ENCODE peak calls at places on chromosomes 5 and 9, in six cellular contexts. One of them, this sample, is unnamed.

GRCh38 chr5:163165277-163165676 is 272.1 kb upstream of the CCNG1 start:
- DNase-seq in AG04450: no peak
- DNase-seq in endodermal cell: no peak
- DNase-seq in coronary artery: no peak
- DNase-seq in dorsolateral prefrontal cortex: no peak
- DNase-seq in naive thymus-derived CD4-positive, alpha-beta T cell: no peak
- DNase-seq in this sample: peak; percentile 7

GRCh38 chr5:75837258-75837841 is 120.1 kb upstream of the POC5 start:
- DNase-seq in AG04450: no peak
- DNase-seq in endodermal cell: no peak
- DNase-seq in coronary artery: no peak
- DNase-seq in dorsolateral prefrontal cortex: no peak
- DNase-seq in naive thymus-derived CD4-positive, alpha-beta T cell: no peak
- DNase-seq in this sample: no peak

GRCh38 chr9:97425336-97425991 is 13.6 kb downstream of the TDRD7 start:
- DNase-seq in AG04450: no peak
- DNase-seq in endodermal cell: no peak
- DNase-seq in coronary artery: no peak
- DNase-seq in dorsolateral prefrontal cortex: no peak
- DNase-seq in naive thymus-derived CD4-positive, alpha-beta T cell: no peak
- DNase-seq in this sample: no peak

GRCh38 chr9:134358968-134359319 is 32.7 kb downstream of the RXRA start:
- DNase-seq in AG04450: no peak
- DNase-seq in endodermal cell: no peak
- DNase-seq in coronary artery: no peak
- DNase-seq in dorsolateral prefrontal cortex: no peak
- DNase-seq in naive thymus-derived CD4-positive, alpha-beta T cell: no peak
- DNase-seq in this sample: no peak

GRCh38 chr9:79220246-79220645 is 351.5 kb upstream of the TLE4 start:
- DNase-seq in AG04450: no peak
- DNase-seq in endodermal cell: no peak
- DNase-seq in coronary artery: no peak
- DNase-seq in dorsolateral prefrontal cortex: no peak
- DNase-seq in naive thymus-derived CD4-positive, alpha-beta T cell: no peak
- DNase-seq in this sample: no peak

GRCh38 chr9:122206118-122207046 is 22.4 kb downstream of the LHX6 start:
- DNase-seq in AG04450: peak; percentile 37
- DNase-seq in endodermal cell: no peak
- DNase-seq in coronary artery: no peak
- DNase-seq in dorsolateral prefrontal cortex: no peak
- DNase-seq in naive thymus-derived CD4-positive, alpha-beta T cell: no peak
- DNase-seq in this sample: no peak

GRCh38 chr5:54178991-54179390 is 131.4 kb downstream of the ARL15 start:
- DNase-seq in AG04450: no peak
- DNase-seq in endodermal cell: no peak
- DNase-seq in coronary artery: no peak
- DNase-seq in dorsolateral prefrontal cortex: no peak
- DNase-seq in naive thymus-derived CD4-positive, alpha-beta T cell: no peak
- DNase-seq in this sample: no peak

GRCh38 chr9:24765025-24765756 is 219.5 kb upstream of the IZUMO3 start:
- DNase-seq in AG04450: no peak
- DNase-seq in endodermal cell: no peak
- DNase-seq in coronary artery: no peak
- DNase-seq in dorsolateral prefrontal cortex: no peak
- DNase-seq in naive thymus-derived CD4-positive, alpha-beta T cell: no peak
- DNase-seq in this sample: no peak

GRCh38 chr9:101354143-101354764 is 30.6 kb downstream of the BAAT start:
- DNase-seq in AG04450: no peak
- DNase-seq in endodermal cell: no peak
- DNase-seq in coronary artery: no peak
- DNase-seq in dorsolateral prefrontal cortex: no peak
- DNase-seq in naive thymus-derived CD4-positive, alpha-beta T cell: no peak
- DNase-seq in this sample: no peak

GRCh38 chr9:130541533-130541932 is 37.8 kb upstream of the FUBP3 start:
- DNase-seq in AG04450: no peak
- DNase-seq in endodermal cell: no peak
- DNase-seq in coronary artery: no peak
- DNase-seq in dorsolateral prefrontal cortex: no peak
- DNase-seq in naive thymus-derived CD4-positive, alpha-beta T cell: no peak
- DNase-seq in this sample: no peak

GRCh38 chr9:4228606-4229005 is 71.3 kb downstream of the GLIS3 start:
- DNase-seq in AG04450: no peak
- DNase-seq in endodermal cell: no peak
- DNase-seq in coronary artery: no peak
- DNase-seq in dorsolateral prefrontal cortex: no peak
- DNase-seq in naive thymus-derived CD4-positive, alpha-beta T cell: no peak
- DNase-seq in this sample: no peak

GRCh38 chr5:93578179-93578812 is 2.7 kb downstream of the NR2F1-AS1 start:
- DNase-seq in AG04450: no peak
- DNase-seq in endodermal cell: no peak
- DNase-seq in coronary artery: no peak
- DNase-seq in dorsolateral prefrontal cortex: no peak
- DNase-seq in naive thymus-derived CD4-positive, alpha-beta T cell: no peak
- DNase-seq in this sample: no peak
- H3K27ac ChIP-seq in AG04450: peak overlapping the region; percentile 95
- H3K27ac ChIP-seq in endodermal cell: peak overlapping the region; percentile 6
- H3K27ac ChIP-seq in coronary artery: no peak overlapping the region
- H3K27ac ChIP-seq in dorsolateral prefrontal cortex: peak overlapping the region; percentile 91
- H3K27ac ChIP-seq in naive thymus-derived CD4-positive, alpha-beta T cell: no peak overlapping the region
- H3K27ac ChIP-seq in this sample: no peak overlapping the region

GRCh38 chr5:44385236-44385940 is 3.8 kb downstream of the FGF10 start:
- DNase-seq in AG04450: no peak
- DNase-seq in endodermal cell: no peak
- DNase-seq in coronary artery: no peak
- DNase-seq in dorsolateral prefrontal cortex: no peak
- DNase-seq in naive thymus-derived CD4-positive, alpha-beta T cell: no peak
- DNase-seq in this sample: no peak
- H3K4me3 ChIP-seq in AG04450: no peak overlapping the region
- H3K4me3 ChIP-seq in endodermal cell: no peak overlapping the region
- H3K4me3 ChIP-seq in coronary artery: no peak overlapping the region
- H3K4me3 ChIP-seq in dorsolateral prefrontal cortex: no peak overlapping the region
- H3K4me3 ChIP-seq in naive thymus-derived CD4-positive, alpha-beta T cell: no peak overlapping the region
- H3K4me3 ChIP-seq in this sample: no peak overlapping the region

GRCh38 chr5:100682625-100683024 is 147.5 kb downstream of the FAM174A start:
- DNase-seq in AG04450: no peak
- DNase-seq in endodermal cell: no peak
- DNase-seq in coronary artery: no peak
- DNase-seq in dorsolateral prefrontal cortex: no peak
- DNase-seq in naive thymus-derived CD4-positive, alpha-beta T cell: no peak
- DNase-seq in this sample: no peak
- H3K27ac ChIP-seq in AG04450: no peak overlapping the region
- H3K27ac ChIP-seq in endodermal cell: no peak overlapping the region
- H3K27ac ChIP-seq in coronary artery: no peak overlapping the region
- H3K27ac ChIP-seq in dorsolateral prefrontal cortex: no peak overlapping the region
- H3K27ac ChIP-seq in naive thymus-derived CD4-positive, alpha-beta T cell: no peak overlapping the region
- H3K27ac ChIP-seq in this sample: no peak overlapping the region

GRCh38 chr9:138023394-138024124 is 146.0 kb downstream of the CACNA1B start:
- DNase-seq in AG04450: no peak
- DNase-seq in endodermal cell: peak; percentile 75
- DNase-seq in coronary artery: no peak
- DNase-seq in dorsolateral prefrontal cortex: peak; percentile 18
- DNase-seq in naive thymus-derived CD4-positive, alpha-beta T cell: no peak
- DNase-seq in this sample: no peak
- H3K4me3 ChIP-seq in AG04450: no peak overlapping the region
- H3K4me3 ChIP-seq in endodermal cell: peak overlapping the region; percentile 49
- H3K4me3 ChIP-seq in coronary artery: peak overlapping the region; percentile 47
- H3K4me3 ChIP-seq in dorsolateral prefrontal cortex: no peak overlapping the region
- H3K4me3 ChIP-seq in naive thymus-derived CD4-positive, alpha-beta T cell: no peak overlapping the region
- H3K4me3 ChIP-seq in this sample: no peak overlapping the region

This sample was measured in WERI-Rb-1.